ENCODE peak calls at places on chromosomes 13 and 19, in seven cellular contexts. One of them, this sample, is unnamed.

GRCh38 chr13:111262715-111263114 is 57.7 kb upstream of the TEX29 start:
- DNase-seq in NCI-H2081: no peak
- DNase-seq in stimulated activated CD4-positive, alpha-beta T cell treated with anti-CD3 and anti-CD28 coated beads, Interleukin-1b, Interleukin-23, amount 100 ng/mL, for 24 hours: no peak
- DNase-seq in stimulated activated CD8-positive, alpha-beta memory T cell treated with anti-CD3 and anti-CD28 coated beads, Interleukin-4, amount 100 ng/mL, for 4 hours: no peak
- DNase-seq in activated T-cell treated with anti-CD3 and anti-CD28 coated beads for 4 hours: no peak
- DNase-seq in H9: no peak
- DNase-seq in mucosa of gallbladder: no peak
- DNase-seq in this sample: no peak

GRCh38 chr19:33370783-33371182 is 2.7 kb upstream of the CEBPG start:
- DNase-seq in stimulated activated CD4-positive, alpha-beta T cell treated with anti-CD3 and anti-CD28 coated beads, Interleukin-1b, Interleukin-23, amount 100 ng/mL, for 24 hours: no peak
- DNase-seq in activated T-cell treated with anti-CD3 and anti-CD28 coated beads for 4 hours: no peak
- DNase-seq in mucosa of gallbladder: no peak
- DNase-seq in NCI-H2081: no peak
- DNase-seq in H9: no peak
- DNase-seq in stimulated activated CD8-positive, alpha-beta memory T cell treated with anti-CD3 and anti-CD28 coated beads, Interleukin-4, amount 100 ng/mL, for 4 hours: no peak
- DNase-seq in this sample: no peak

GRCh38 chr13:101691326-101691725 is 238.9 kb downstream of the ITGBL1 start:
- DNase-seq in stimulated activated CD4-positive, alpha-beta T cell treated with anti-CD3 and anti-CD28 coated beads, Interleukin-1b, Interleukin-23, amount 100 ng/mL, for 24 hours: no peak
- DNase-seq in NCI-H2081: peak
- DNase-seq in H9: no peak
- DNase-seq in mucosa of gallbladder: no peak
- DNase-seq in stimulated activated CD8-positive, alpha-beta memory T cell treated with anti-CD3 and anti-CD28 coated beads, Interleukin-4, amount 100 ng/mL, for 4 hours: no peak
- DNase-seq in activated T-cell treated with anti-CD3 and anti-CD28 coated beads for 4 hours: no peak
- DNase-seq in this sample: no peak

GRCh38 chr19:53810187-53810546 is 13.9 kb downstream of the NLRP12 start:
- DNase-seq in activated T-cell treated with anti-CD3 and anti-CD28 coated beads for 4 hours: no peak
- DNase-seq in NCI-H2081: no peak
- DNase-seq in stimulated activated CD4-positive, alpha-beta T cell treated with anti-CD3 and anti-CD28 coated beads, Interleukin-1b, Interleukin-23, amount 100 ng/mL, for 24 hours: no peak
- DNase-seq in stimulated activated CD8-positive, alpha-beta memory T cell treated with anti-CD3 and anti-CD28 coated beads, Interleukin-4, amount 100 ng/mL, for 4 hours: no peak
- DNase-seq in mucosa of gallbladder: no peak
- DNase-seq in H9: no peak
- DNase-seq in this sample: no peak

GRCh38 chr19:632228-633067 is 889 bp downstream of the POLRMT start:
- DNase-seq in mucosa of gallbladder: no peak
- DNase-seq in activated T-cell treated with anti-CD3 and anti-CD28 coated beads for 4 hours: peak
- DNase-seq in stimulated activated CD4-positive, alpha-beta T cell treated with anti-CD3 and anti-CD28 coated beads, Interleukin-1b, Interleukin-23, amount 100 ng/mL, for 24 hours: no peak
- DNase-seq in H9: peak
- DNase-seq in stimulated activated CD8-positive, alpha-beta memory T cell treated with anti-CD3 and anti-CD28 coated beads, Interleukin-4, amount 100 ng/mL, for 4 hours: no peak
- DNase-seq in NCI-H2081: peak
- DNase-seq in this sample: no peak

GRCh38 chr13:47904239-47904638 is 96.8 kb downstream of the SUCLA2 start:
- DNase-seq in stimulated activated CD8-positive, alpha-beta memory T cell treated with anti-CD3 and anti-CD28 coated beads, Interleukin-4, amount 100 ng/mL, for 4 hours: no peak
- DNase-seq in H9: no peak
- DNase-seq in NCI-H2081: no peak
- DNase-seq in stimulated activated CD4-positive, alpha-beta T cell treated with anti-CD3 and anti-CD28 coated beads, Interleukin-1b, Interleukin-23, amount 100 ng/mL, for 24 hours: no peak
- DNase-seq in activated T-cell treated with anti-CD3 and anti-CD28 coated beads for 4 hours: no peak
- DNase-seq in mucosa of gallbladder: no peak
- DNase-seq in this sample: no peak

GRCh38 chr13:51148223-51148951 is 37.3 kb upstream of the C13orf42 start:
- DNase-seq in mucosa of gallbladder: no peak
- DNase-seq in H9: peak
- DNase-seq in activated T-cell treated with anti-CD3 and anti-CD28 coated beads for 4 hours: no peak
- DNase-seq in stimulated activated CD4-positive, alpha-beta T cell treated with anti-CD3 and anti-CD28 coated beads, Interleukin-1b, Interleukin-23, amount 100 ng/mL, for 24 hours: no peak
- DNase-seq in NCI-H2081: peak
- DNase-seq in stimulated activated CD8-positive, alpha-beta memory T cell treated with anti-CD3 and anti-CD28 coated beads, Interleukin-4, amount 100 ng/mL, for 4 hours: no peak
- DNase-seq in this sample: peak

GRCh38 chr13:50230365-50230978 is 215.2 kb downstream of the KCNRG start:
- DNase-seq in stimulated activated CD4-positive, alpha-beta T cell treated with anti-CD3 and anti-CD28 coated beads, Interleukin-1b, Interleukin-23, amount 100 ng/mL, for 24 hours: no peak
- DNase-seq in NCI-H2081: no peak
- DNase-seq in mucosa of gallbladder: no peak
- DNase-seq in stimulated activated CD8-positive, alpha-beta memory T cell treated with anti-CD3 and anti-CD28 coated beads, Interleukin-4, amount 100 ng/mL, for 4 hours: no peak
- DNase-seq in activated T-cell treated with anti-CD3 and anti-CD28 coated beads for 4 hours: no peak
- DNase-seq in H9: no peak
- DNase-seq in this sample: no peak

GRCh38 chr19:10116085-10116865 is 3.4 kb downstream of the EIF3G start:
- DNase-seq in mucosa of gallbladder: no peak
- DNase-seq in stimulated activated CD8-positive, alpha-beta memory T cell treated with anti-CD3 and anti-CD28 coated beads, Interleukin-4, amount 100 ng/mL, for 4 hours: no peak
- DNase-seq in NCI-H2081: no peak
- DNase-seq in stimulated activated CD4-positive, alpha-beta T cell treated with anti-CD3 and anti-CD28 coated beads, Interleukin-1b, Interleukin-23, amount 100 ng/mL, for 24 hours: no peak
- DNase-seq in H9: no peak
- DNase-seq in activated T-cell treated with anti-CD3 and anti-CD28 coated beads for 4 hours: no peak
- DNase-seq in this sample: no peak

GRCh38 chr13:75195479-75196111 is 286.4 kb downstream of the TBC1D4 start:
- DNase-seq in NCI-H2081: no peak
- DNase-seq in H9: no peak
- DNase-seq in mucosa of gallbladder: no peak
- DNase-seq in stimulated activated CD4-positive, alpha-beta T cell treated with anti-CD3 and anti-CD28 coated beads, Interleukin-1b, Interleukin-23, amount 100 ng/mL, for 24 hours: no peak
- DNase-seq in activated T-cell treated with anti-CD3 and anti-CD28 coated beads for 4 hours: no peak
- DNase-seq in stimulated activated CD8-positive, alpha-beta memory T cell treated with anti-CD3 and anti-CD28 coated beads, Interleukin-4, amount 100 ng/mL, for 4 hours: no peak
- DNase-seq in this sample: no peak

GRCh38 chr19:49570138-49570856 is 10.1 kb downstream of the NOSIP start:
- DNase-seq in activated T-cell treated with anti-CD3 and anti-CD28 coated beads for 4 hours: peak
- DNase-seq in stimulated activated CD8-positive, alpha-beta memory T cell treated with anti-CD3 and anti-CD28 coated beads, Interleukin-4, amount 100 ng/mL, for 4 hours: no peak
- DNase-seq in H9: peak
- DNase-seq in mucosa of gallbladder: peak
- DNase-seq in NCI-H2081: peak
- DNase-seq in stimulated activated CD4-positive, alpha-beta T cell treated with anti-CD3 and anti-CD28 coated beads, Interleukin-1b, Interleukin-23, amount 100 ng/mL, for 24 hours: no peak
- DNase-seq in this sample: no peak

GRCh38 chr13:79966039-79966438 is 374.9 kb downstream of the SPRY2 start:
- DNase-seq in activated T-cell treated with anti-CD3 and anti-CD28 coated beads for 4 hours: no peak
- DNase-seq in NCI-H2081: no peak
- DNase-seq in stimulated activated CD8-positive, alpha-beta memory T cell treated with anti-CD3 and anti-CD28 coated beads, Interleukin-4, amount 100 ng/mL, for 4 hours: no peak
- DNase-seq in stimulated activated CD4-positive, alpha-beta T cell treated with anti-CD3 and anti-CD28 coated beads, Interleukin-1b, Interleukin-23, amount 100 ng/mL, for 24 hours: no peak
- DNase-seq in H9: no peak
- DNase-seq in mucosa of gallbladder: no peak
- DNase-seq in this sample: no peak

GRCh38 chr19:47176071-47176626 is 45.5 kb downstream of the SAE1 start:
- DNase-seq in H9: no peak
- DNase-seq in activated T-cell treated with anti-CD3 and anti-CD28 coated beads for 4 hours: no peak
- DNase-seq in stimulated activated CD8-positive, alpha-beta memory T cell treated with anti-CD3 and anti-CD28 coated beads, Interleukin-4, amount 100 ng/mL, for 4 hours: no peak
- DNase-seq in NCI-H2081: no peak
- DNase-seq in stimulated activated CD4-positive, alpha-beta T cell treated with anti-CD3 and anti-CD28 coated beads, Interleukin-1b, Interleukin-23, amount 100 ng/mL, for 24 hours: no peak
- DNase-seq in mucosa of gallbladder: no peak
- DNase-seq in this sample: no peak